ENCODE peak calls at places on chromosomes 13 and 19, in ten cellular contexts. One of them, this sample, is unnamed.

GRCh38 chr19:47778089-47778953 is at the start of gene SELENOW:
- DNase-seq in cardiac septum: peak
- DNase-seq in GM03348: peak
- DNase-seq in activated T-cell treated with anti-CD3 and anti-CD28 coated beads for 1 hour: peak
- DNase-seq in activated CD8-positive, alpha-beta memory T cell treated with anti-CD3 and anti-CD28 coated beads, Interleukin-2, amount 50 U/mL, for 4 hours: peak
- DNase-seq in fibroblast of the conjunctiva: no peak
- DNase-seq in A549: peak
- DNase-seq in AG08396: peak
- DNase-seq in nucleus accumbens: peak
- DNase-seq in posterior vena cava: peak
- DNase-seq in this sample: peak

GRCh38 chr13:87244256-87244870 is 426.8 kb upstream of the SLITRK5 start:
- DNase-seq in cardiac septum: no peak
- DNase-seq in GM03348: no peak
- DNase-seq in activated T-cell treated with anti-CD3 and anti-CD28 coated beads for 1 hour: no peak
- DNase-seq in activated CD8-positive, alpha-beta memory T cell treated with anti-CD3 and anti-CD28 coated beads, Interleukin-2, amount 50 U/mL, for 4 hours: no peak
- DNase-seq in fibroblast of the conjunctiva: no peak
- DNase-seq in A549: no peak
- DNase-seq in AG08396: no peak
- DNase-seq in nucleus accumbens: no peak
- DNase-seq in posterior vena cava: no peak
- DNase-seq in this sample: no peak

GRCh38 chr19:5990289-5990797 is 12.4 kb upstream of the RANBP3 start:
- DNase-seq in cardiac septum: no peak
- DNase-seq in GM03348: no peak
- DNase-seq in activated T-cell treated with anti-CD3 and anti-CD28 coated beads for 1 hour: no peak
- DNase-seq in activated CD8-positive, alpha-beta memory T cell treated with anti-CD3 and anti-CD28 coated beads, Interleukin-2, amount 50 U/mL, for 4 hours: no peak
- DNase-seq in fibroblast of the conjunctiva: no peak
- DNase-seq in A549: peak
- DNase-seq in AG08396: no peak
- DNase-seq in nucleus accumbens: no peak
- DNase-seq in posterior vena cava: no peak
- DNase-seq in this sample: no peak

GRCh38 chr13:46160474-46161066 is 21.4 kb downstream of the LCP1 start:
- DNase-seq in cardiac septum: no peak
- DNase-seq in GM03348: peak
- DNase-seq in activated T-cell treated with anti-CD3 and anti-CD28 coated beads for 1 hour: no peak
- DNase-seq in activated CD8-positive, alpha-beta memory T cell treated with anti-CD3 and anti-CD28 coated beads, Interleukin-2, amount 50 U/mL, for 4 hours: no peak
- DNase-seq in fibroblast of the conjunctiva: peak
- DNase-seq in A549: peak
- DNase-seq in AG08396: peak
- DNase-seq in nucleus accumbens: no peak
- DNase-seq in posterior vena cava: no peak
- DNase-seq in this sample: peak

GRCh38 chr19:33438016-33438671 is 64.6 kb downstream of the CEBPG start:
- DNase-seq in cardiac septum: peak
- DNase-seq in GM03348: peak
- DNase-seq in activated T-cell treated with anti-CD3 and anti-CD28 coated beads for 1 hour: no peak
- DNase-seq in activated CD8-positive, alpha-beta memory T cell treated with anti-CD3 and anti-CD28 coated beads, Interleukin-2, amount 50 U/mL, for 4 hours: no peak
- DNase-seq in fibroblast of the conjunctiva: no peak
- DNase-seq in A549: no peak
- DNase-seq in AG08396: no peak
- DNase-seq in nucleus accumbens: peak
- DNase-seq in posterior vena cava: peak
- DNase-seq in this sample: no peak

GRCh38 chr13:73000027-73000674 is 58.7 kb upstream of the KLF5 start:
- DNase-seq in cardiac septum: no peak
- DNase-seq in GM03348: no peak
- DNase-seq in activated T-cell treated with anti-CD3 and anti-CD28 coated beads for 1 hour: no peak
- DNase-seq in activated CD8-positive, alpha-beta memory T cell treated with anti-CD3 and anti-CD28 coated beads, Interleukin-2, amount 50 U/mL, for 4 hours: no peak
- DNase-seq in fibroblast of the conjunctiva: peak
- DNase-seq in A549: no peak
- DNase-seq in AG08396: no peak
- DNase-seq in nucleus accumbens: no peak
- DNase-seq in posterior vena cava: no peak
- DNase-seq in this sample: no peak

GRCh38 chr13:48797127-48797526 is 143.4 kb downstream of the CYSLTR2 start:
- DNase-seq in cardiac septum: no peak
- DNase-seq in GM03348: no peak
- DNase-seq in activated T-cell treated with anti-CD3 and anti-CD28 coated beads for 1 hour: no peak
- DNase-seq in activated CD8-positive, alpha-beta memory T cell treated with anti-CD3 and anti-CD28 coated beads, Interleukin-2, amount 50 U/mL, for 4 hours: no peak
- DNase-seq in fibroblast of the conjunctiva: no peak
- DNase-seq in A549: no peak
- DNase-seq in AG08396: no peak
- DNase-seq in nucleus accumbens: no peak
- DNase-seq in posterior vena cava: no peak
- DNase-seq in this sample: no peak

GRCh38 chr13:32415019-32415418 is 12.9 kb downstream of the N4BP2L1 start:
- DNase-seq in cardiac septum: no peak
- DNase-seq in GM03348: peak
- DNase-seq in activated T-cell treated with anti-CD3 and anti-CD28 coated beads for 1 hour: no peak
- DNase-seq in activated CD8-positive, alpha-beta memory T cell treated with anti-CD3 and anti-CD28 coated beads, Interleukin-2, amount 50 U/mL, for 4 hours: no peak
- DNase-seq in fibroblast of the conjunctiva: no peak
- DNase-seq in A549: peak
- DNase-seq in AG08396: no peak
- DNase-seq in nucleus accumbens: no peak
- DNase-seq in posterior vena cava: no peak
- DNase-seq in this sample: no peak

GRCh38 chr13:98651716-98652115 is 74.8 kb upstream of the STK24 start:
- DNase-seq in cardiac septum: no peak
- DNase-seq in GM03348: no peak
- DNase-seq in activated T-cell treated with anti-CD3 and anti-CD28 coated beads for 1 hour: no peak
- DNase-seq in activated CD8-positive, alpha-beta memory T cell treated with anti-CD3 and anti-CD28 coated beads, Interleukin-2, amount 50 U/mL, for 4 hours: no peak
- DNase-seq in fibroblast of the conjunctiva: no peak
- DNase-seq in A549: no peak
- DNase-seq in AG08396: no peak
- DNase-seq in nucleus accumbens: no peak
- DNase-seq in posterior vena cava: no peak
- DNase-seq in this sample: no peak